ENCODE peak calls at places on chromosomes 2 and 18, in seven cellular contexts. D is activated naive CD8-positive, alpha-beta T cell treated with anti-CD3 and anti-CD28 coated beads, Interleukin-2, amount 50 U/mL, for 16 hours; W is H9; Y is spleen; V is GM12892; O is epithelial cell of esophagus; U is stomach. T is an unnamed sample.
A peak's percentile ranks its signal among the peaks of the same experiment; 100 is the strongest.

GRCh38 chr2:72144746-72145657 is 2.7 kb downstream of the CYP26B1 start:
- DNase-seq in D (no peak), W (peak; percentile 89), Y (peak; percentile 70), V (no peak), O (peak; percentile 57), U (peak; percentile 31), T (no peak)

GRCh38 chr2:145593991-145594702 is 1074.2 kb upstream of the ZEB2 start:
- DNase-seq in D (no peak), W (no peak), Y (no peak), V (no peak), O (peak; percentile 91), U (no peak), T (peak; percentile 97)

GRCh38 chr2:36352024-36352398 is 3.6 kb upstream of the CRIM1 start:
- DNase-seq in D (no peak), W (peak; percentile 36), Y (no peak), V (no peak), O (peak; percentile 67), U (no peak), T (peak; percentile 75)

GRCh38 chr2:217466104-217466503 is 536.7 kb downstream of the TNS1 start:
- DNase-seq in D (no peak), W (no peak), Y (no peak), V (no peak), O (no peak), U (no peak), T (no peak)

GRCh38 chr2:58376592-58376991 is 135.5 kb upstream of the FANCL start:
- DNase-seq in D (no peak), W (no peak), Y (no peak), V (no peak), O (peak; percentile 58), U (no peak), T (peak; percentile 74)

GRCh38 chr2:2580341-2580740 is 249.3 kb upstream of the MYT1L start:
- DNase-seq in D (no peak), W (no peak), Y (peak; percentile 43), V (no peak), O (no peak), U (peak; percentile 4), T (no peak)

GRCh38 chr2:204027105-204027504 is 90.5 kb downstream of the ICOS start:
- DNase-seq in D (no peak), W (no peak), Y (no peak), V (no peak), O (peak; percentile 74), U (no peak), T (peak; percentile 42)

GRCh38 chr2:157782057-157782845 is 93.9 kb downstream of the ACVR1 start:
- DNase-seq in D (no peak), W (no peak), Y (no peak), V (no peak), O (peak; percentile 66), U (no peak), T (peak; percentile 26)

GRCh38 chr2:46561731-46562450 is 82.5 kb downstream of the TMEM247 start:
- DNase-seq in D (no peak), W (no peak), Y (no peak), V (no peak), O (no peak), U (no peak), T (no peak)

GRCh38 chr18:1914489-1914888 is 656.8 kb downstream of the METTL4 start:
- DNase-seq in D (no peak), W (peak; percentile 65), Y (no peak), V (no peak), O (peak; percentile 69), U (no peak), T (peak; percentile 30)

GRCh38 chr18:4468515-4468914 is 13.4 kb upstream of the DLGAP1 start:
- DNase-seq in D (no peak), W (no peak), Y (no peak), V (no peak), O (no peak), U (no peak), T (no peak)

GRCh38 chr2:241563981-241564595 is 5.5 kb downstream of the BOK start:
- DNase-seq in D (no peak), W (peak; percentile 32), Y (peak; percentile 67), V (no peak), O (no peak), U (no peak), T (no peak)

GRCh38 chr2:157307021-157307420 is 18.6 kb downstream of the ERMN start:
- DNase-seq in D (no peak), W (no peak), Y (no peak), V (no peak), O (no peak), U (no peak), T (peak; percentile 22)

GRCh38 chr2:162221064-162221463 is 22.2 kb downstream of the FAP start:
- DNase-seq in D (no peak), W (peak; percentile 89), Y (peak; percentile 89), V (peak; percentile 18), O (peak; percentile 70), U (peak; percentile 79), T (peak; percentile 79)

GRCh38 chr18:7567487-7568425 is 640 bp downstream of the PTPRM start:
- DNase-seq in D (no peak), W (peak; percentile 51), Y (peak; percentile 82), V (peak; percentile 5), O (peak; percentile 53), U (peak; percentile 52), T (peak; percentile 79)

GRCh38 chr2:124796647-124797437 is 771.8 kb downstream of the CNTNAP5 start:
- DNase-seq in D (no peak), W (no peak), Y (no peak), V (no peak), O (no peak), U (no peak), T (no peak)

GRCh38 chr2:65329551-65329950 is 101.9 kb downstream of the ACTR2 start:
- DNase-seq in D (no peak), W (no peak), Y (no peak), V (no peak), O (no peak), U (no peak), T (no peak)